ENCODE peak calls at places on chromosome 21, in five cellular contexts. J is ascending aorta, O is body of pancreas, C is AG09309, H is fibroblast of the aortic adventitia. X is an unnamed sample.

GRCh38 chr21:30839304-30839703 is 9.7 kb upstream of the KRTAP7-1 start:
- DNase-seq in J (no peak), O (peak; percentile 52), C (no peak), H (no peak), X (peak; percentile 28)

GRCh38 chr21:42548687-42549406 is 35.2 kb downstream of the SLC37A1 start:
- DNase-seq in J (peak; percentile 12), O (no peak), C (no peak), H (no peak), X (no peak)

GRCh38 chr21:41622201-41622600 is 114.2 kb upstream of the TMPRSS2 start:
- DNase-seq in J (no peak), O (no peak), C (no peak), H (no peak), X (no peak)

GRCh38 chr21:26405071-26405470 is 168.0 kb downstream of the CYYR1 start:
- DNase-seq in J (no peak), O (no peak), C (no peak), H (peak; percentile 37), X (peak; percentile 80)

GRCh38 chr21:35963920-35964451 is 96.3 kb downstream of the SETD4 start:
- DNase-seq in J (no peak), O (no peak), C (no peak), H (no peak), X (peak; percentile 9)

GRCh38 chr21:38661296-38662223 is 144.2 kb upstream of the ETS2 start:
- DNase-seq in J (peak; percentile 81), O (no peak), C (no peak), H (peak; percentile 68), X (peak; percentile 76)

GRCh38 chr21:36171327-36171726 is 14.7 kb downstream of the DOP1B start:
- DNase-seq in J (no peak), O (no peak), C (no peak), H (no peak), X (no peak)

GRCh38 chr21:35150562-35151226 is 101.6 kb upstream of the RUNX1 start:
- DNase-seq in J (no peak), O (no peak), C (no peak), H (peak; percentile 51), X (peak; percentile 83)

GRCh38 chr21:34008618-34009017 is 64.8 kb upstream of the MRPS6 start:
- DNase-seq in J (no peak), O (no peak), C (no peak), H (peak; percentile 47), X (no peak)

GRCh38 chr21:33266784-33267135 is 593 bp downstream of the IL10RB start:
- DNase-seq in J (no peak), O (no peak), C (no peak), H (peak; percentile 4), X (no peak)

GRCh38 chr21:34037446-34037845 is 35.9 kb upstream of the MRPS6 start:
- DNase-seq in J (no peak), O (no peak), C (no peak), H (peak; percentile 58), X (peak; percentile 53)

GRCh38 chr21:34974162-34974981 is 74.7 kb downstream of the RUNX1 start:
- DNase-seq in J (no peak), O (no peak), C (no peak), H (no peak), X (no peak)

GRCh38 chr21:27251752-27252151 is 284.9 kb upstream of the ADAMTS5 start:
- DNase-seq in J (no peak), O (no peak), C (no peak), H (no peak), X (no peak)

GRCh38 chr21:31752352-31752751 is 20.4 kb upstream of the SCAF4 start:
- DNase-seq in J (no peak), O (no peak), C (no peak), H (peak; percentile 79), X (no peak)

GRCh38 chr21:33205476-33205875 is 24.3 kb upstream of the IFNAR2 start:
- DNase-seq in J (no peak), O (no peak), C (no peak), H (no peak), X (no peak)

GRCh38 chr21:42663860-42664535 is 10.6 kb downstream of the PDE9A start:
- DNase-seq in J (no peak), O (no peak), C (no peak), H (no peak), X (no peak)

GRCh38 chr21:40487406-40487805 is 359.6 kb downstream of the DSCAM start:
- DNase-seq in J (no peak), O (no peak), C (no peak), H (no peak), X (no peak)

GRCh38 chr21:24727803-24728425 is 879.4 kb downstream of the MRPL39 start:
- DNase-seq in J (no peak), O (no peak), C (no peak), H (no peak), X (no peak)

GRCh38 chr21:38930838-38931237 is 125.1 kb downstream of the ETS2 start:
- DNase-seq in J (peak; percentile 77), O (no peak), C (peak; percentile 42), H (peak; percentile 70), X (peak; percentile 79)

GRCh38 chr21:39518845-39519205 is 67.1 kb downstream of the SH3BGR start:
- DNase-seq in J (no peak), O (no peak), C (peak; percentile 17), H (peak; percentile 55), X (no peak)

GRCh38 chr21:42525676-42526378 is 12.2 kb downstream of the SLC37A1 start:
- DNase-seq in J (no peak), O (no peak), C (no peak), H (no peak), X (no peak)

GRCh38 chr21:34365794-34366193 is 2.0 kb downstream of the KCNE2 start:
- DNase-seq in J (peak; percentile 22), O (no peak), C (no peak), H (no peak), X (no peak)

GRCh38 chr21:32572574-32573420 is 12.5 kb downstream of the TCP10L start:
- DNase-seq in J (peak; percentile 57), O (peak; percentile 54), C (no peak), H (no peak), X (no peak)

GRCh38 chr21:33051925-33052324 is 18.0 kb upstream of the OLIG1 start:
- DNase-seq in J (no peak), O (no peak), C (no peak), H (no peak), X (no peak)

GRCh38 chr21:32096411-32096810 is 182.4 kb downstream of the MIS18A start:
- DNase-seq in J (no peak), O (no peak), C (no peak), H (peak; percentile 4), X (no peak)

GRCh38 chr21:29053656-29054055 is 19.8 kb downstream of the CCT8 start:
- DNase-seq in J (no peak), O (no peak), C (no peak), H (no peak), X (peak; percentile 24)

GRCh38 chr21:29056005-29056404 is 17.4 kb downstream of the CCT8 start:
- DNase-seq in J (no peak), O (no peak), C (no peak), H (no peak), X (no peak)

GRCh38 chr21:29052224-29052623 is 21.2 kb downstream of the CCT8 start:
- DNase-seq in J (no peak), O (no peak), C (no peak), H (no peak), X (no peak)

GRCh38 chr21:29055080-29055479 is 18.4 kb downstream of the CCT8 start:
- DNase-seq in J (no peak), O (no peak), C (no peak), H (no peak), X (no peak)

GRCh38 chr21:29053011-29053553 is 20.4 kb downstream of the CCT8 start:
- DNase-seq in J (no peak), O (no peak), C (no peak), H (no peak), X (no peak)
- TF ChIP-seq CTCF in J (no peak), O (no peak), C (no peak), H (no peak), X (no peak)

DNA sequence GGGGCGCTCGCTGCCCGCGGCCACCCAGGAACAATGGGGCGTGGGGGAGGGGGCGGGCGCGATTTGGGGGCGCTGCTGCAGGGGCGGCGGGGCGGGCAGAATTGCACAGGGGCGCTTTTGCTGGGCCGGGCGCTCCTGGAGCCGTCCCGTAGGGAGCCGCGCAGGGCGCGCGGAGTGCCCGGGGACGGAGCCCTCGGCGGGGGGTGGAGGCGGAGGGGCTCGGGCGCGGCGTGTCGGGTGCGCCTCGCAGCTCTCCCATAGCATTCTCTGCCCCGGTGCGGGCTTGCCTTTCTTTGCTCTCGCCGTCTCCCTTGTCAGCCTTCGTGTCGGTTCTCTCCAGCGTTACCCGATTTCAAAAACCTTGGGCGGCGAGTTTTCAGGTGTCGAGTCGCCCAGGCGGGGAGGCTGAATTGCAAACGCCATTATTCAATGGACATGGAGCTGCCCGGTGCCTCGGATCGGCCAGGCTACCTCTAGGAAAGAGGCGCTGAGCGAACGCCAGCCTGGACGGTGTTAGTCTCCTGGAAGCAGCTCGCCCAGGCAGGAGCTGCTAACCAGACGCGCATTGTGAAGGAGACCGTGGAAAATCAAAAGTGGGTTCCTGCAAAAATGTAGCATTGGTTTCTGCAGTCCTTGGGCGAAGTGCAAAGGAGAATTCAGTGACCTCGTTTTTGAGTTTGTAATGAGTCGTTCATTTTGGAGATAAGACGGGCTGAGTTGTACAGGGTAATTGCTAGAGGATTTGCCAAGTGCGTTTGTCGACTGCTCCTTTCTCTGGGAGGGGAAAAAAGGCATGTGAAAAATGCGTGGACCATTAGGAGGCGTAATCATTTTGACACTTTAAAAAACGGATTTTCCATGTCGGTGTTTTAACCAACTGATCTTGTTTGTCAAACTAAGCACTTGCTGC is 626 bp downstream of the CXADR start:
- DNase-seq in J (no peak), O (peak; percentile 54), C (no peak), H (peak; percentile 33), X (peak; percentile 61)
- TF ChIP-seq CTCF in J (no peak), O (peak; percentile 18), C (no peak), H (no peak), X (peak; percentile 22)

DNA sequence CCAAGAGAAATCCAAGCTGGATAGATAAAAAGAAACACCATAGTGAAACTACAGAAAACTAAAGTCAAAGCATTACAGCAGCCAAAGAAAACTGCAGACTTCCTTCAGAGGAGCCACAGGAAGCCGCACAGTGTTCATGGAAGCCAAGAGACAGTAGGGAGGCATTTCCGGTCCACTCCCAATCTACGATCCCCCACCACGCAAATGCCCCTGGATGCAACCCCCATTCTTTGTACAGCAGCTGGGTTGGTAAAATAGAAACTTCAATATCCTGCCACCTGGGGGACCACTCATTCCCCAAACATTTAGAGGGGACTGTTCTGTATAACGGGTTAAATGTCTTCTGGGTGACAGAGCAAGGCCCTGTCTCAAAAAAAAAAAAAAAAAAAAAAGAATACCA is 43.9 kb upstream of the TSPEAR start:
- DNase-seq in J (no peak), O (no peak), C (no peak), H (peak; percentile 44), X (peak; percentile 84)
- TF ChIP-seq CTCF in J (no peak), O (no peak), C (peak; percentile 23), H (no peak), X (peak; percentile 43)

DNA sequence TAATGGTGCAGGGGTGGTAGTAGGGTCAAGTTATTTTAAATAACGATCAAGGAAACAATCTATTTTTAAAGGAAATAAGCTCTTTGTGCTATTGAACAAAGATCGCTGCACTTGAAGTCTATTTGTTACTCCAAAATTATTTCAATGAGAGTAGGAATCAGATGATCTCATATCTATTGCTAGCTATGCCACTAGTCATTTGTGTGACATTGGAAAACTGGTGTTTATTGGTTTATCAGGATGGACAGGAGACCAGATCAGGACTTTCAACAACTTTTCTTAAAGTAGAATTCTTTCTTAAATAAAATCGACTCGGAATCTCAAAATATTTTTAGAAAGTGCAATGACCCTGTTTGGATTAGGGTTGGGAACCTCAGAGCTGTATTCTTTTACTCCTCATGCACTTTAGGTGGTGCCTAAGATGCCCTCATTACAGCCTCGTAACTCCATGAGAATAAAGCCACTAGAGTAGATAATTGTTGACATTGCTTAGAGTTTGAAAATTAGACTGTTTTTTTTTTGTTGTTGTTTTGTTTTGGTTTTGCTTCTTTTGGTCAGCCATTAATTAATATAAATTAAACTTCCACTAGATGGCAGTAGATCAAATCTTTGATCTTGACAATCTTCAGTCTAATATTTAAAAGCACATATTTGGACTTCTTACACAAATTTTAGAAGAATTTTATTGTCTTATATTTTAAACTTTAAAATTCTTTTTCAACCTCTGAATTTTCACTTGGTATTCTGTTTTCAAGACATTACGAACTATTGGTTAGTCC is 352.4 kb downstream of the USP25 start:
- DNase-seq in J (no peak), O (no peak), C (no peak), H (peak; percentile 60), X (peak; percentile 52)
- TF ChIP-seq CTCF in J (peak; percentile 44), O (peak; percentile 51), C (peak; percentile 14), H (peak; percentile 5), X (peak; percentile 34)

X was measured in choroid plexus epithelial cell.